ENCODE peak calls at places on chromosome 6, in six cellular contexts. One of them, this sample, is unnamed.
A peak's percentile ranks its signal among the peaks of the same experiment; 100 is the strongest.

GRCh38 chr6:37756141-37756540 is 58.5 kb upstream of the MDGA1 start:
- DNase-seq in heart left ventricle: no peak
- DNase-seq in upper lobe of right lung: no peak
- DNase-seq in cardiac muscle cell: no peak
- DNase-seq in adrenal gland: no peak
- DNase-seq in thyroid gland: no peak
- DNase-seq in this sample: no peak

GRCh38 chr6:52725530-52726192 is 37.6 kb downstream of the GSTA2 start:
- DNase-seq in heart left ventricle: no peak
- DNase-seq in adrenal gland: no peak
- DNase-seq in cardiac muscle cell: no peak
- DNase-seq in upper lobe of right lung: no peak
- DNase-seq in thyroid gland: no peak
- DNase-seq in this sample: no peak

GRCh38 chr6:143053856-143054255 is 6.8 kb upstream of the AIG1 start:
- DNase-seq in cardiac muscle cell: no peak
- DNase-seq in adrenal gland: no peak
- DNase-seq in thyroid gland: no peak
- DNase-seq in heart left ventricle: no peak
- DNase-seq in upper lobe of right lung: no peak
- DNase-seq in this sample: no peak

GRCh38 chr6:6981923-6982322 is 125.8 kb upstream of the RREB1 start:
- DNase-seq in upper lobe of right lung: no peak
- DNase-seq in thyroid gland: peak; percentile 74
- DNase-seq in heart left ventricle: no peak
- DNase-seq in cardiac muscle cell: no peak
- DNase-seq in adrenal gland: no peak
- DNase-seq in this sample: no peak

GRCh38 chr6:148016013-148016412 is 326.6 kb upstream of the SASH1 start:
- DNase-seq in thyroid gland: no peak
- DNase-seq in heart left ventricle: no peak
- DNase-seq in adrenal gland: no peak
- DNase-seq in upper lobe of right lung: no peak
- DNase-seq in cardiac muscle cell: no peak
- DNase-seq in this sample: no peak

GRCh38 chr6:73491371-73491770 is 29.5 kb downstream of the EEF1A1 start:
- DNase-seq in upper lobe of right lung: no peak
- DNase-seq in cardiac muscle cell: no peak
- DNase-seq in adrenal gland: no peak
- DNase-seq in heart left ventricle: no peak
- DNase-seq in thyroid gland: no peak
- DNase-seq in this sample: no peak

GRCh38 chr6:25727028-25727427 is 27.5 kb upstream of the SLC17A4 start:
- DNase-seq in cardiac muscle cell: no peak
- DNase-seq in adrenal gland: no peak
- DNase-seq in upper lobe of right lung: no peak
- DNase-seq in heart left ventricle: no peak
- DNase-seq in thyroid gland: no peak
- DNase-seq in this sample: no peak

GRCh38 chr6:29561091-29561490 is 1.6 kb upstream of the UBD start:
- DNase-seq in cardiac muscle cell: no peak
- DNase-seq in adrenal gland: no peak
- DNase-seq in thyroid gland: no peak
- DNase-seq in upper lobe of right lung: no peak
- DNase-seq in heart left ventricle: no peak
- DNase-seq in this sample: no peak

GRCh38 chr6:69631552-69632346 is 165.1 kb downstream of the LMBRD1 start:
- DNase-seq in upper lobe of right lung: no peak
- DNase-seq in cardiac muscle cell: no peak
- DNase-seq in thyroid gland: no peak
- DNase-seq in adrenal gland: no peak
- DNase-seq in heart left ventricle: no peak
- DNase-seq in this sample: no peak

GRCh38 chr6:50791900-50792508 is 26.7 kb upstream of the TFAP2B start:
- DNase-seq in heart left ventricle: no peak
- DNase-seq in adrenal gland: peak; percentile 16
- DNase-seq in cardiac muscle cell: peak; percentile 75
- DNase-seq in thyroid gland: no peak
- DNase-seq in upper lobe of right lung: no peak
- DNase-seq in this sample: peak; percentile 35

GRCh38 chr6:3816251-3816650 is 32.9 kb upstream of the FAM50B start:
- DNase-seq in cardiac muscle cell: no peak
- DNase-seq in heart left ventricle: no peak
- DNase-seq in thyroid gland: no peak
- DNase-seq in upper lobe of right lung: no peak
- DNase-seq in adrenal gland: no peak
- DNase-seq in this sample: no peak

GRCh38 chr6:149235130-149235561 is 82.4 kb upstream of the TAB2 start:
- DNase-seq in adrenal gland: peak; percentile 77
- DNase-seq in heart left ventricle: peak; percentile 36
- DNase-seq in thyroid gland: no peak
- DNase-seq in cardiac muscle cell: no peak
- DNase-seq in upper lobe of right lung: no peak
- DNase-seq in this sample: no peak

GRCh38 chr6:33075568-33076405 is at the start of gene HLA-DPB1:
- DNase-seq in thyroid gland: no peak
- DNase-seq in adrenal gland: peak; percentile 61
- DNase-seq in cardiac muscle cell: peak; percentile 76
- DNase-seq in heart left ventricle: no peak
- DNase-seq in upper lobe of right lung: no peak
- DNase-seq in this sample: no peak

GRCh38 chr6:10081075-10081474 is 333.8 kb downstream of the TFAP2A start:
- DNase-seq in heart left ventricle: no peak
- DNase-seq in adrenal gland: no peak
- DNase-seq in thyroid gland: no peak
- DNase-seq in upper lobe of right lung: no peak
- DNase-seq in cardiac muscle cell: no peak
- DNase-seq in this sample: no peak

GRCh38 chr6:156767603-156768467 is 9.3 kb upstream of the ARID1B start:
- DNase-seq in adrenal gland: no peak
- DNase-seq in cardiac muscle cell: no peak
- DNase-seq in thyroid gland: no peak
- DNase-seq in heart left ventricle: no peak
- DNase-seq in upper lobe of right lung: no peak
- DNase-seq in this sample: no peak

GRCh38 chr6:3427740-3428085 is 29.1 kb downstream of the SLC22A23 start:
- DNase-seq in cardiac muscle cell: no peak
- DNase-seq in thyroid gland: peak; percentile 48
- DNase-seq in heart left ventricle: peak; percentile 37
- DNase-seq in adrenal gland: peak; percentile 90
- DNase-seq in upper lobe of right lung: no peak
- DNase-seq in this sample: no peak

GRCh38 chr6:111673871-111674270 is 68.2 kb upstream of the TRAF3IP2 start:
- DNase-seq in upper lobe of right lung: no peak
- DNase-seq in thyroid gland: no peak
- DNase-seq in adrenal gland: no peak
- DNase-seq in cardiac muscle cell: no peak
- DNase-seq in heart left ventricle: no peak
- DNase-seq in this sample: peak; percentile 17

GRCh38 chr6:156618600-156619205 is 158.5 kb upstream of the ARID1B start:
- DNase-seq in adrenal gland: no peak
- DNase-seq in cardiac muscle cell: peak; percentile 63
- DNase-seq in thyroid gland: peak; percentile 98
- DNase-seq in heart left ventricle: no peak
- DNase-seq in upper lobe of right lung: peak; percentile 73
- DNase-seq in this sample: peak; percentile 47

GRCh38 chr6:108432792-108433191 is 127.9 kb upstream of the FOXO3 start:
- DNase-seq in heart left ventricle: no peak
- DNase-seq in adrenal gland: no peak
- DNase-seq in cardiac muscle cell: no peak
- DNase-seq in upper lobe of right lung: no peak
- DNase-seq in thyroid gland: no peak
- DNase-seq in this sample: no peak

GRCh38 chr6:3884007-3884745 is 35.0 kb downstream of the FAM50B start:
- DNase-seq in adrenal gland: no peak
- DNase-seq in upper lobe of right lung: no peak
- DNase-seq in heart left ventricle: no peak
- DNase-seq in cardiac muscle cell: no peak
- DNase-seq in thyroid gland: no peak
- DNase-seq in this sample: no peak

DNA sequence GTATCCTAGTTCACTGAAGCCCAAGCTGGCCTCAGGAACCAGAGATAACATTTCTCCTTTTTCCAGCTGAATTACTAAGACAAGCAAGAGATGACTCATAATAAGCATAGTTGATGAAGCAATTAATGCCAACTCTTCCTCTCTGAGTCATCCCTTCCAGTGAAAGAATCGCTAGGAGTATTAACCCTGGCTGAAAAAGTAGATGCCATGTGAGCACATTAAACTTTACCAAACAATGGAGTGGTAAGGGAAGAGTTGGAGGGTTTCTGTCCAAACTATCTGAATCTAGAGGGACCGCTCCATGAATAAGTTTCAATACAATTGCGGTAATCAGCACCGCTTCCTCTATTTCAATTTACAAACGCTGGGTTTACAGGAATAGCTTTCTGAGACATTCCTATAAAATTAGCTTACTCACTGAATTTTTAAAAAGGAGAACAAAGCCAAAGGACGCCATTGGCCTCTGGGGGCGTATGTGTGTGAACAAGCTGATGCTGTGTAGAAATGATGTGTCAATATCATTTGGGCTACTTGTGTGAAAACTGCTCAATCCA is 48.3 kb downstream of the ATXN1 start:
- DNase-seq in adrenal gland: peak; percentile 72
- DNase-seq in upper lobe of right lung: peak; percentile 71
- DNase-seq in cardiac muscle cell: no peak
- DNase-seq in heart left ventricle: peak; percentile 48
- DNase-seq in thyroid gland: no peak
- DNase-seq in this sample: no peak
- TF ChIP-seq CTCF in adrenal gland: no peak
- TF ChIP-seq CTCF in upper lobe of right lung: peak; percentile 33
- TF ChIP-seq CTCF in cardiac muscle cell: peak; percentile 55
- TF ChIP-seq CTCF in heart left ventricle: no peak
- TF ChIP-seq CTCF in thyroid gland: no peak
- TF ChIP-seq CTCF in this sample: no peak

DNA sequence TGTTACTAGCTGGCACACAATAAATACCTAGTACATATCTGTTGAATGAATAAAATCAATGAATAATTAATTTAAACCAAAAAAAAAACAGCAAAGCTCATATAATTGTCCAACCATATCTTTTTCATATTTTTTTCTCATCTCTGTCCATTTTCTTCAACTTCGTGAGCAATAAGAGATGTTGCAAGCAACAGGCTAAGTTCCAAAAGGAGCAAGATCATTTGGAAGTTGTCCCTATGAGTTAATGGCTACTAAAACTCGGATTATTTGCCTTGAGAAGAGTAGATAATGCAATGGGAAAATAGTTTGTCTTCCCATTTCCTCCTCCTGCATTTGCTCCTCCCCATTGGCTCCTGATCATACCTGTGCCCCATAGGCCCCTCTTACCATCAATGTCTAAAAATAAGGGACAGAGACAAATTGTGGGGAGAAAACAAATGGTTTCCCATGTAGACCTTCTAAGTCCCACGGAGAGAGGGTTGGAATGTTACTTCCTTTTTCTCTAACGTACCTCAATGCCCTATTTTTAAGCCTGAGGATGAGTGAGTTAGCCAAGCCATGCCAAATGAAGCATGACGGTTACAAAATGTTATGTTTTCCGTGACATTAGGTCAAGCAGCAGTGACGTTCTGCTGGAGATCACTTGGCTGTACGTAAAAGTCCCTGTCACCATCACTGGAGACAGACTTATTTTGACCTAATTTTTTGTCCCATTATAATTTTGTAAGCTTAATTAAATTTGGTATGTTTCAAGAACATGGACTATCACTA is 217.3 kb upstream of the PREP start:
- DNase-seq in adrenal gland: no peak
- DNase-seq in heart left ventricle: no peak
- DNase-seq in thyroid gland: peak; percentile 3
- DNase-seq in upper lobe of right lung: no peak
- DNase-seq in cardiac muscle cell: no peak
- DNase-seq in this sample: no peak
- H3K27ac ChIP-seq in adrenal gland: no peak overlapping the region
- H3K27ac ChIP-seq in heart left ventricle: no peak overlapping the region
- H3K27ac ChIP-seq in thyroid gland: no peak overlapping the region
- H3K27ac ChIP-seq in upper lobe of right lung: no peak overlapping the region
- H3K27ac ChIP-seq in cardiac muscle cell: no peak overlapping the region
- H3K27ac ChIP-seq in this sample: no peak overlapping the region

DNA sequence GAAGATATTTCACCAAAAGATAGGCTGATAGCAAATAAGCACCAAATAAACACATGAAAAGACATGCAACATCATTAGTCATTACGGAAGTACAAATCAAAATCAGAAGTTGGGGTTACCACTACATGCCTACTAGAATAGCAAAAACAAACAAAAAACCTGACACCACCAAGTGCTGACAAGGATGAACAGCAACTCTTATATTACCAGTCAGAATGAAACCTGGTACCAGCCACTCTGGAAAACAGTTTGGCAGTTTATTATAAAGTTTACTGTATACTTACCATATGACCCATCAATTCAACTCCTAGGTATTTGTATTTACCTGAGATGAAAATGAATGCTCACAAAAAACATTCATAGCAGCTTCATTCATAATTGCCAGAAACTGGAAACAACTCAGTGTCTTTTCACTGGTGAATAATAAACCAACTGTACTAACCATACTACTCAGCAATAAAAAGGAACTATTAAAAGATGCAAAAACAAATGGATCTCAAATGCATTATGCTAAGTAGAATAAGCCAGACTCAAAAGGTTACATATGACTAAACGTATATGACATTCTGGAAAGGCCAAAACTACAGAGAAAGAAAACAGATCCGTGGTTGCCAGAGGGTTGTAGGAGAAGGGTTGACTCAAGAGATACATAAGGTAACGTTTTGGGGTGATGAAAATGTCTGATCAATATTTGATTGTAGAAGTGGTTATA is 33.0 kb downstream of the NUP153 start:
- DNase-seq in upper lobe of right lung: no peak
- DNase-seq in heart left ventricle: no peak
- DNase-seq in cardiac muscle cell: no peak
- DNase-seq in adrenal gland: no peak
- DNase-seq in thyroid gland: no peak
- DNase-seq in this sample: no peak
- H3K36me3 ChIP-seq in upper lobe of right lung: peaks cover 59% of the 10 kb centered on the region
- H3K36me3 ChIP-seq in heart left ventricle: peaks cover 60% of the 10 kb centered on the region
- H3K36me3 ChIP-seq in cardiac muscle cell: peaks cover 47% of the 10 kb centered on the region
- H3K36me3 ChIP-seq in adrenal gland: peaks cover 45% of the 10 kb centered on the region
- H3K36me3 ChIP-seq in thyroid gland: peaks cover 36% of the 10 kb centered on the region
- H3K36me3 ChIP-seq in this sample: peaks cover 75% of the 10 kb centered on the region

DNA sequence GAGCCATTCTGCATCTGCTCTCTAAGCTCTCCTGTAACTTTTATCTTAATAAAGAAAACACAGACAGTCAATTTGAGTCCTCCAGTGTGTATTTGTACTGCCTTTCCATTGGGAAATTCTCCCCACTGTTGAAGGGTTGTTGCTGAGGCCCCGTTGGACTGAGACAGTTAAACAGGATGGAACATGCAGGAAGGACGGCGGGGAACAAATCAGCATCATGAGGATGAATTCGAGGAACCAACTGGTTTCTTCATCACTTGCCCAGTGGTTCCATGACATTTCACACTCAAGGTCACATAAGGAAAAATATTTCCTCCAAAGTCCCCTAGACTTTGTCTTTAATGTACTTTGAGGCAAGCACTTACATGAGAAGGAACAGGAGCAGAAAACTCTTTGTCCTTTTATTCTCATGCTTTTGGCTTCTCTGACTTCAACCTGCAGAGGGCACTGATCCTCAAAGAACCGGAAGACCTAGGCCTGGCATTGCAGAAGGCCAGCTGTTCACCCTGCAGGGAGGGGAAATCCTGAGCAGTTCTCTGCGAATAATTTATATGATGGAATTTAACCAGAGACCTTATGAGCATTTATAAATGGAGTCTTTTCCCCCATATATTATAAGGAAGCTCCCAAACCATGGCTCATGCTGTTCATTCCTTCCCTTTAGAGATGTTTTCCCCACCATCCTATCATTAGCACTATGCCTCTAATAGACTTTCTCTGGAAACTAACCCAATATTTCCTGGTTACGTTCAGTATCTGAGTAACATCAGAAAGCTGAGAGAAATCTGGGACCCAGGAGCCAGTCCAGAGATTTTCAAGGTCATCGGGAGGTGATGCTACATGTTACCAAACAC is 55.2 kb upstream of the ADGRF1 start:
- DNase-seq in cardiac muscle cell: peak; percentile 80
- DNase-seq in adrenal gland: peak; percentile 70
- DNase-seq in upper lobe of right lung: peak; percentile 66
- DNase-seq in heart left ventricle: peak; percentile 59
- DNase-seq in thyroid gland: peak; percentile 69
- DNase-seq in this sample: peak; percentile 88
- TF ChIP-seq CTCF in cardiac muscle cell: peak; percentile 81
- TF ChIP-seq CTCF in adrenal gland: peak; percentile 23
- TF ChIP-seq CTCF in upper lobe of right lung: peak; percentile 65
- TF ChIP-seq CTCF in heart left ventricle: peak; percentile 61
- TF ChIP-seq CTCF in thyroid gland: peak; percentile 68
- TF ChIP-seq CTCF in this sample: peak; percentile 79